ENCODE peak calls at places on chromosomes 11 and 22, in six cellular contexts. B is astrocyte of the cerebellum, X is WTC11, R is cardiac muscle cell, L is psoas muscle, M is PC-3. K is an unnamed sample.

GRCh38 chr11:37788141-37788877 is 1190.3 kb upstream of the RAG2 start:
- DNase-seq in B (peak; percentile 32), X (no peak), R (no peak), L (no peak), M (peak; percentile 89), K (peak; percentile 36)

GRCh38 chr11:34181254-34181653 is 75.8 kb downstream of the NAT10 start:
- DNase-seq in B (no peak), X (no peak), R (no peak), L (peak; percentile 42), M (no peak), K (no peak)

GRCh38 chr22:30474683-30475424 is 3.0 kb upstream of the SEC14L3 start:
- DNase-seq in B (no peak), X (peak; percentile 18), R (no peak), L (no peak), M (no peak), K (no peak)

GRCh38 chr11:110903830-110904229 is 191.6 kb upstream of the ARHGAP20 start:
- DNase-seq in B (peak; percentile 31), X (no peak), R (no peak), L (peak; percentile 76), M (peak; percentile 15), K (no peak)

GRCh38 chr22:23223566-23224317 is 43.4 kb downstream of the BCR start:
- DNase-seq in B (no peak), X (no peak), R (peak; percentile 55), L (no peak), M (no peak), K (no peak)

GRCh38 chr11:27532652-27533325 is 26.2 kb upstream of the LIN7C start:
- DNase-seq in B (no peak), X (no peak), R (no peak), L (no peak), M (no peak), K (no peak)

GRCh38 chr11:28763876-28764275 is 655.7 kb downstream of the METTL15 start:
- DNase-seq in B (no peak), X (no peak), R (no peak), L (no peak), M (no peak), K (no peak)

GRCh38 chr11:11407065-11407737 is 54.2 kb upstream of the CSNK2A3 start:
- DNase-seq in B (no peak), X (no peak), R (peak; percentile 66), L (peak; percentile 58), M (no peak), K (no peak)

GRCh38 chr11:111982019-111982464 is 43.2 kb upstream of the DLAT start:
- DNase-seq in B (no peak), X (peak; percentile 83), R (peak; percentile 83), L (no peak), M (peak; percentile 84), K (no peak)

GRCh38 chr22:49776053-49776511 is 51.6 kb downstream of the BRD1 start:
- DNase-seq in B (no peak), X (no peak), R (no peak), L (no peak), M (no peak), K (no peak)

GRCh38 chr11:61892085-61892370 is 683 bp upstream of the FADS3 start:
- DNase-seq in B (no peak), X (no peak), R (no peak), L (no peak), M (no peak), K (no peak)
- TF ChIP-seq CTCF in B (no peak), X (no peak), R (peak; percentile 7), L (no peak), M (no peak), K (no peak)

GRCh38 chr11:131246589-131247164 is 123.7 kb upstream of the NTM start:
- DNase-seq in B (no peak), X (peak; percentile 82), R (peak; percentile 80), L (peak; percentile 63), M (peak; percentile 48), K (no peak)
- TF ChIP-seq CTCF in B (peak; percentile 34), X (peak; percentile 73), R (peak; percentile 57), L (peak; percentile 28), M (peak; percentile 66), K (peak; percentile 24)

GRCh38 chr11:108135845-108136599 is 14.7 kb downstream of the ACAT1 start:
- DNase-seq in B (no peak), X (no peak), R (no peak), L (no peak), M (peak; percentile 57), K (no peak)
- TF ChIP-seq CTCF in B (peak; percentile 20), X (no peak), R (peak; percentile 25), L (no peak), M (peak; percentile 59), K (no peak)

GRCh38 chr22:21104126-21104691 is 58.5 kb downstream of the LRRC74B start:
- DNase-seq in B (no peak), X (no peak), R (no peak), L (no peak), M (no peak), K (no peak)
- TF ChIP-seq CTCF in B (no peak), X (no peak), R (no peak), L (no peak), M (peak; percentile 36), K (peak; percentile 16)

DNA sequence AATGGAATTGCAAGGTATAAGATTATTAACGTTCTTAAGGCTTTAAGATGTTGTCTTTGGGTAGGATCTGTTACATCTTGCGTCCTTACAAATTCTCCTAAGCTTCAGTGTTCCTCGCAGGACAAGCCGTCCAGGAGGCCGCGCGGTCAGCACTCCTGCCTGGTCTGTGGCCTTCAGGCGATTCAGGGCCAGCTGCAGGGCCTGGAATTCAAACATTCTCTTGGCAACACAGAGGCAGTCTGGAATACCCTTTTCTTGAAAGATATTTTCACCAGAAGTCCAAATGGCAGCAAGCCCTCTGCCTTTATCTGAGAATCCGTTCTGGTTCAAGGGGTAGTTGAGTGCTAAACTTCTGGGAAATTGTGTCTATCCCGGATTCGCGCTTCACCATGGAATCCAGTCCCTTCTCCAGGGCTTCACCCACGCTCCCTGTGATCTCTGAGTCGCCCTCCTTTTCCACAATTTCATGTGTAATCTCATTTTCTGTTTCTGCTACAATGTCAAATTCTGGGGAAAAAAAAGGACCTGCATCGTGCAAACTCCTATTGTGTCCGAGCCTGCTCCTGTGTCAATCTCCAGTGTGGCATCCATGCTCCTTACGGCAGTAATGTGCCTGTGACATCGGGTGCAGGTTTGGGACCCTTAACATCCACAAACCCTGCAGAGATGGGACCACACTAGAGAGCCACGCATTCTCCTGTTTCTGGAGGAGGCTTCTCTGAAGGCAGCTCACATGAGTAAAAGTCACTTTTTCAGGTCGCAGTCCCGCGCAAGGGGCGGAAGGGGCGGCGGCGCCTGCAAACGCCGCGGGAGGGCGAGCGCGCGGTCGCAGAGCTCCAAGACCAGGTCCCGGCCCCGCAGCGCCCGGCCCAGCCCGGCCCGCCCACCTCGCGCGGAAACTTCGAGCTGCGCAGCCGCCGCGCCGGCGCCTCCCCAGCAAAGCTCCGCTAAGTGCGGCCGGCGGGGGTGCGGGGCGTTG is 25.3 kb upstream of the SORL1 start:
- DNase-seq in B (no peak), X (peak; percentile 71), R (peak; percentile 55), L (peak; percentile 62), M (peak; percentile 43), K (no peak)
- TF ChIP-seq CTCF in B (no peak), X (no peak), R (no peak), L (no peak), M (no peak), K (no peak)

GRCh38 chr22:48576333-48577013 is 1251.2 kb downstream of the BRD1 start:
- DNase-seq in B (no peak), X (peak; percentile 67), R (peak; percentile 55), L (peak; percentile 19), M (no peak), K (no peak)
- TF ChIP-seq CTCF in B (peak; percentile 42), X (no peak), R (no peak), L (peak; percentile 24), M (peak; percentile 15), K (no peak)

GRCh38 chr11:57567210-57567511 is 311 bp downstream of the UBE2L6 start:
- DNase-seq in B (no peak), X (no peak), R (no peak), L (no peak), M (peak; percentile 6), K (no peak)

GRCh38 chr11:57568330-57568766 is 876 bp upstream of the UBE2L6 start:
- DNase-seq in B (no peak), X (no peak), R (no peak), L (no peak), M (peak; percentile 87), K (peak; percentile 33)

GRCh38 chr11:57574061-57574460 is 6.6 kb upstream of the UBE2L6 start:
- DNase-seq in B (no peak), X (no peak), R (no peak), L (no peak), M (no peak), K (no peak)

GRCh38 chr11:57567512-57568329 is at the start of gene UBE2L6:
- DNase-seq in B (peak; percentile 40), X (peak; percentile 91), R (peak; percentile 88), L (peak; percentile 88), M (no peak), K (no peak)

DNA sequence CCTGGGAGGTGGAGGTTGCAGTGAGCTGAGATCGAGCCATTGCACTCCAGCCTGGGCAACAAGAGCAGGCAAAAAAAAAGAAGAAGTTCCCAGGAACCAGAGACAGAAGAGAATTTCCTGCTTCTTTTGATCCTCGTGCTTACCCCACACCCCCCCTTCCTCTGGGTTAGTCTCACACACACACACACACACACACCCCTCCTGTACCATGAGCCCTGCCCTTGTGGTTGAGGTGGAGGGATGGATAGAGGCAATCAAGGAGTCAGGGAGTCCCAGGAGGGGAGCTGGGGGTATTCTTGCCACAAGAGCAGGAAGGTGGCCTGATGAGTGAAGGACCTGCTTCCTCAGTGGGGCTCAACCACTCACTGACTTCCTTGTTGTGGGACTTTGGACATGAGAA is 4.2 kb upstream of the UBE2L6 start:
- DNase-seq in B (no peak), X (no peak), R (no peak), L (no peak), M (no peak), K (no peak)
- TF ChIP-seq CTCF in B (no peak), X (no peak), R (no peak), L (no peak), M (no peak), K (no peak)

DNA sequence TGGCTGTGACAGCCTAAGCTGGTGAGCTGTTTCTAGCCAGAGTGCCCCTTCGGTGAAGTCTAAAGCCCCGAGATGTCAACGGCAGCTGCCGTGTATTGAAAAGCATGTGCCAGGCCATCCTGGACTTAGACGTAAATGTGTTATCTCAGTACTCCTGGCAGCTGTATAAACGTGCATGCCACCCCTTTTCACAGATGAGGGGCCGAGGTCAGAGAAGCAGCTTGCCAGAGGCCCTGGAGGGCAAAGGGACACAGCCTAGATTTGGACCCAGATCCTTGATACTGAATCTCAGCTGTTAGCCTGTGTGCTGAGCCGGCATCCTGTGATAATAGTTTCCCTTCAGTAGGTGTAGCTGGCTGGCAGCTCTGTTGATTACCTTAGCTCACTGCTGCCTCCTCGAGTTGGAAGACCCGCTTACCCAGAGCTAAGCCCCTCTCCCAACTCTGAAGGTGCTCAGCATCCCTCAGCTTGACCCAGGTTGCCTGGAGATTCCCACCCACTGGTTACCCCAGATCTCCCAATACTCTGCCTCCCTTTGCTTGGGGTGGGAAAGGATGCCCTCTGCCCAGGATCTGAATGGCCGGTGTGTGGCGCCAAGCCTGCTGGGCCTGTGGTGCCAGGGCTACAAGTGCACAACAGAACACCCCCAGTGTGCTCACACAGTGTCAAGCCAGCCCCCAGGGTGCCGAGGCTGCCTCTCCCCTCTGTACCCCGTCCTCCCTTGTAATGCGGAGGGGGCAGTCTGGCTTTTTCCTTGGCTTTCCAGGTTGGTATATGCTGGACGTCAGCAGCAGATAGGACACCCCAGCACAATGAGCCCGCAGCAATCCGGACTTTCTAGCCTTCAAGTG is 59.8 kb upstream of the WNT7B start:
- DNase-seq in B (no peak), X (peak; percentile 28), R (peak; percentile 39), L (no peak), M (peak; percentile 57), K (no peak)
- TF ChIP-seq CTCF in B (peak; percentile 45), X (no peak), R (no peak), L (no peak), M (peak; percentile 60), K (no peak)

GRCh38 chr22:42564699-42565098 is 10.9 kb downstream of the SERHL2 start:
- DNase-seq in B (no peak), X (no peak), R (no peak), L (no peak), M (no peak), K (no peak)
- TF ChIP-seq CTCF in B (no peak), X (no peak), R (no peak), L (no peak), M (no peak), K (no peak)